ENCODE peak calls at places on chromosomes 12 and 14, in five cellular contexts. One of them, this sample, is unnamed. For H3K9me3 and H3K4me1, the result is how much of the 10 kb centered on the place peaks cover.

GRCh38 chr12:24903305-24904088 is 45.4 kb downstream of the BCAT1 start:
- DNase-seq in CD4-positive, alpha-beta memory T cell: no peak
- DNase-seq in transverse colon: no peak
- DNase-seq in CD8-positive, alpha-beta T cell: no peak
- DNase-seq in adrenal gland: no peak
- DNase-seq in this sample: peak

GRCh38 chr12:14393736-14394135 is 28.3 kb downstream of the ATF7IP start:
- DNase-seq in CD4-positive, alpha-beta memory T cell: no peak
- DNase-seq in transverse colon: no peak
- DNase-seq in CD8-positive, alpha-beta T cell: no peak
- DNase-seq in adrenal gland: no peak
- DNase-seq in this sample: no peak

GRCh38 chr14:26872510-26872909 is 274.7 kb upstream of the NOVA1 start:
- DNase-seq in CD4-positive, alpha-beta memory T cell: no peak
- DNase-seq in transverse colon: peak
- DNase-seq in CD8-positive, alpha-beta T cell: no peak
- DNase-seq in adrenal gland: no peak
- DNase-seq in this sample: no peak

GRCh38 chr12:20404576-20405346 is 36.4 kb downstream of the PDE3A start:
- DNase-seq in CD4-positive, alpha-beta memory T cell: no peak
- DNase-seq in transverse colon: peak
- DNase-seq in CD8-positive, alpha-beta T cell: no peak
- DNase-seq in adrenal gland: peak
- DNase-seq in this sample: no peak

GRCh38 chr12:51371295-51371953 is 19.8 kb downstream of the GALNT6 start:
- DNase-seq in CD4-positive, alpha-beta memory T cell: no peak
- DNase-seq in transverse colon: peak
- DNase-seq in CD8-positive, alpha-beta T cell: no peak
- DNase-seq in adrenal gland: peak
- DNase-seq in this sample: no peak

GRCh38 chr14:72904840-72905561 is 11.1 kb upstream of the DPF3 start:
- DNase-seq in CD4-positive, alpha-beta memory T cell: peak
- DNase-seq in transverse colon: peak
- DNase-seq in CD8-positive, alpha-beta T cell: peak
- DNase-seq in adrenal gland: peak
- DNase-seq in this sample: peak

GRCh38 chr12:68042212-68042699 is 53.0 kb downstream of the IFNG-AS1 start:
- DNase-seq in CD4-positive, alpha-beta memory T cell: no peak
- DNase-seq in transverse colon: no peak
- DNase-seq in CD8-positive, alpha-beta T cell: peak
- DNase-seq in adrenal gland: no peak
- DNase-seq in this sample: peak

GRCh38 chr14:29710015-29710414 is 217.6 kb downstream of the PRKD1 start:
- DNase-seq in CD4-positive, alpha-beta memory T cell: no peak
- DNase-seq in transverse colon: no peak
- DNase-seq in CD8-positive, alpha-beta T cell: no peak
- DNase-seq in adrenal gland: no peak
- DNase-seq in this sample: no peak

GRCh38 chr12:87866602-87867292 is 162.5 kb downstream of the C12orf50 start:
- DNase-seq in CD4-positive, alpha-beta memory T cell: no peak
- DNase-seq in transverse colon: no peak
- DNase-seq in CD8-positive, alpha-beta T cell: no peak
- DNase-seq in adrenal gland: no peak
- DNase-seq in this sample: no peak

GRCh38 chr12:105280966-105281693 is 45.2 kb upstream of the APPL2 start:
- DNase-seq in CD4-positive, alpha-beta memory T cell: no peak
- DNase-seq in transverse colon: no peak
- DNase-seq in CD8-positive, alpha-beta T cell: no peak
- DNase-seq in adrenal gland: no peak
- DNase-seq in this sample: no peak

GRCh38 chr12:48329199-48329939 is 21.4 kb downstream of the ZNF641 start:
- DNase-seq in CD4-positive, alpha-beta memory T cell: no peak
- DNase-seq in transverse colon: no peak
- DNase-seq in CD8-positive, alpha-beta T cell: no peak
- DNase-seq in adrenal gland: no peak
- DNase-seq in this sample: no peak

GRCh38 chr12:53174881-53175491 is 5.5 kb upstream of the ZNF740 start:
- DNase-seq in CD4-positive, alpha-beta memory T cell: no peak
- DNase-seq in transverse colon: no peak
- DNase-seq in CD8-positive, alpha-beta T cell: no peak
- DNase-seq in adrenal gland: peak
- DNase-seq in this sample: no peak

GRCh38 chr14:22403286-22403685 is 185.7 kb downstream of the DAD1 start:
- DNase-seq in CD4-positive, alpha-beta memory T cell: no peak
- DNase-seq in transverse colon: no peak
- DNase-seq in CD8-positive, alpha-beta T cell: no peak
- DNase-seq in adrenal gland: no peak
- DNase-seq in this sample: no peak

GRCh38 chr14:70057519-70058136 is 131.1 kb downstream of the SLC8A3 start:
- DNase-seq in CD4-positive, alpha-beta memory T cell: no peak
- DNase-seq in transverse colon: no peak
- DNase-seq in CD8-positive, alpha-beta T cell: no peak
- DNase-seq in adrenal gland: no peak
- DNase-seq in this sample: no peak

GRCh38 chr12:25319233-25319984 is 68.7 kb upstream of the KRAS start:
- DNase-seq in CD4-positive, alpha-beta memory T cell: no peak
- DNase-seq in transverse colon: no peak
- DNase-seq in CD8-positive, alpha-beta T cell: no peak
- DNase-seq in adrenal gland: no peak
- DNase-seq in this sample: no peak

GRCh38 chr14:61150851-61151250 is 130.3 kb downstream of the TMEM30B start:
- DNase-seq in CD4-positive, alpha-beta memory T cell: no peak
- DNase-seq in transverse colon: no peak
- DNase-seq in CD8-positive, alpha-beta T cell: no peak
- DNase-seq in adrenal gland: no peak
- DNase-seq in this sample: no peak

GRCh38 chr12:93127582-93128331 is 198.7 kb upstream of the EEA1 start:
- DNase-seq in CD4-positive, alpha-beta memory T cell: no peak
- DNase-seq in transverse colon: peak
- DNase-seq in CD8-positive, alpha-beta T cell: no peak
- DNase-seq in adrenal gland: peak
- DNase-seq in this sample: no peak

GRCh38 chr14:93171366-93171765 is 13.3 kb downstream of the MOAP1 start:
- DNase-seq in CD4-positive, alpha-beta memory T cell: no peak
- DNase-seq in transverse colon: no peak
- DNase-seq in CD8-positive, alpha-beta T cell: no peak
- DNase-seq in adrenal gland: peak
- DNase-seq in this sample: no peak

GRCh38 chr12:14435627-14436026 is 70.1 kb downstream of the ATF7IP start:
- DNase-seq in CD4-positive, alpha-beta memory T cell: no peak
- DNase-seq in transverse colon: no peak
- DNase-seq in CD8-positive, alpha-beta T cell: no peak
- DNase-seq in adrenal gland: no peak
- DNase-seq in this sample: no peak

GRCh38 chr12:32301216-32301615 is 98.1 kb upstream of the FGD4 start:
- DNase-seq in CD4-positive, alpha-beta memory T cell: no peak
- DNase-seq in transverse colon: no peak
- DNase-seq in CD8-positive, alpha-beta T cell: no peak
- DNase-seq in adrenal gland: no peak
- DNase-seq in this sample: no peak

GRCh38 chr12:71441836-71442566 is 2.4 kb downstream of the LGR5 start:
- DNase-seq in CD4-positive, alpha-beta memory T cell: no peak
- DNase-seq in transverse colon: no peak
- DNase-seq in CD8-positive, alpha-beta T cell: no peak
- DNase-seq in adrenal gland: no peak
- DNase-seq in this sample: no peak

GRCh38 chr12:76556373-76556772 is 3.2 kb downstream of the OSBPL8 start:
- DNase-seq in CD4-positive, alpha-beta memory T cell: peak
- DNase-seq in transverse colon: no peak
- DNase-seq in CD8-positive, alpha-beta T cell: no peak
- DNase-seq in adrenal gland: no peak
- DNase-seq in this sample: peak

GRCh38 chr12:105451211-105451610 is 120.7 kb downstream of the C12orf75 start:
- DNase-seq in CD4-positive, alpha-beta memory T cell: no peak
- DNase-seq in transverse colon: no peak
- DNase-seq in CD8-positive, alpha-beta T cell: no peak
- DNase-seq in adrenal gland: no peak
- DNase-seq in this sample: no peak

GRCh38 chr12:171743-172705 is 41.9 kb downstream of the SLC6A12 start:
- DNase-seq in CD4-positive, alpha-beta memory T cell: no peak
- DNase-seq in transverse colon: peak
- DNase-seq in CD8-positive, alpha-beta T cell: no peak
- DNase-seq in adrenal gland: no peak
- DNase-seq in this sample: no peak

GRCh38 chr12:42987216-42987631 is 397.7 kb upstream of the PRICKLE1 start:
- DNase-seq in CD4-positive, alpha-beta memory T cell: no peak
- DNase-seq in transverse colon: no peak
- DNase-seq in CD8-positive, alpha-beta T cell: no peak
- DNase-seq in adrenal gland: no peak
- DNase-seq in this sample: no peak

GRCh38 chr12:793037-793436 is 40.7 kb downstream of the WNK1 start:
- DNase-seq in CD4-positive, alpha-beta memory T cell: no peak
- DNase-seq in transverse colon: no peak
- DNase-seq in CD8-positive, alpha-beta T cell: no peak
- DNase-seq in adrenal gland: no peak
- DNase-seq in this sample: no peak

GRCh38 chr12:57886590-57887363 is 40.2 kb upstream of the CTDSP2 start:
- DNase-seq in CD4-positive, alpha-beta memory T cell: no peak
- DNase-seq in transverse colon: no peak
- DNase-seq in CD8-positive, alpha-beta T cell: no peak
- DNase-seq in adrenal gland: no peak
- DNase-seq in this sample: no peak

GRCh38 chr12:124317400-124317799 is 22.5 kb downstream of the RFLNA start:
- DNase-seq in CD4-positive, alpha-beta memory T cell: no peak
- DNase-seq in transverse colon: no peak
- DNase-seq in CD8-positive, alpha-beta T cell: no peak
- DNase-seq in adrenal gland: no peak
- DNase-seq in this sample: no peak

GRCh38 chr12:65918057-65918456 is 93.8 kb downstream of the HMGA2 start:
- DNase-seq in CD4-positive, alpha-beta memory T cell: peak
- DNase-seq in transverse colon: no peak
- DNase-seq in CD8-positive, alpha-beta T cell: no peak
- DNase-seq in adrenal gland: no peak
- DNase-seq in this sample: peak

DNA sequence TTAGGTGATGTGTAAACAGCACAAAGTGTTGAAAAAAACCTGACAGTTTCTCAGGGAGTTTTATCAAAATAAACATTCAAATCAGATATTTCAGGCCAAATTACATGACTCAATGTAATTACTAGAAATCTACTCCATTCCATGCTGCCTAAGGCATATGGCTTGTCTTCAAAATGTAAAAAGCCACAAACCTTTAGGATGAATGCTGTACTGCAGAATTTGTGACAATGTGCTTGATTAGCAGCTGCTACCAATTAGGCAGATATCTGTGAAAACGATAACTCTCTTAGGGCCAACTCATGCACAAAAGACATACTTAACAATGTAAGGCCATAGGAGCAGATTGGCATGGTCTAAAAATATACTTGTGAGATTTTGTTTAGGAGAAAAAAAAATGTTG is 267.0 kb downstream of the DACT1 start:
- DNase-seq in CD4-positive, alpha-beta memory T cell: no peak
- DNase-seq in transverse colon: no peak
- DNase-seq in CD8-positive, alpha-beta T cell: no peak
- DNase-seq in adrenal gland: no peak
- DNase-seq in this sample: no peak
- H3K9me3 ChIP-seq in CD4-positive, alpha-beta memory T cell: under half
- H3K9me3 ChIP-seq in transverse colon: under half
- H3K9me3 ChIP-seq in CD8-positive, alpha-beta T cell: under half
- H3K9me3 ChIP-seq in adrenal gland: under half
- H3K9me3 ChIP-seq in this sample: under half

DNA sequence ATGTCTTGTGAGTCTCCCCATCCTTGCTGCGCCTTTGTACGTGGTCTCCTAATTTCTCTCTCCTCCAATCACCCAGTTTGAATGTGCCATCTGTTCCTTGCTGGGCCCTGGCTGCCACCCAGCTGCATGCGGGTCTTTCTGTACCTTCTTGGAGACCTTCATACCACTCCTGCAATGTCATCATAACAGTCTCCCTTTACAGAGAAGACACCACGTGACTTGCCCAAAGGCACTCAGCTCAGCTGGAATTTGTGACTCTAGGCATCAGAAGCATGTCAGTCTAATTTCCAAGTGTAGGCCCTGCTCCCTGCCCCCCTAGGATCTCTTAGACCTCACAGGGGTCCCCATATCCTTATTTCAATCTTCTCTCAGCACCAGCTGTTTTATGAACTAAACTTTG is 284.2 kb downstream of the TTC8 start:
- DNase-seq in CD4-positive, alpha-beta memory T cell: no peak
- DNase-seq in transverse colon: no peak
- DNase-seq in CD8-positive, alpha-beta T cell: no peak
- DNase-seq in adrenal gland: no peak
- DNase-seq in this sample: no peak
- H3K4me1 ChIP-seq in CD4-positive, alpha-beta memory T cell: under half
- H3K4me1 ChIP-seq in transverse colon: under half
- H3K4me1 ChIP-seq in CD8-positive, alpha-beta T cell: under half
- H3K4me1 ChIP-seq in adrenal gland: under half
- H3K4me1 ChIP-seq in this sample: under half

DNA sequence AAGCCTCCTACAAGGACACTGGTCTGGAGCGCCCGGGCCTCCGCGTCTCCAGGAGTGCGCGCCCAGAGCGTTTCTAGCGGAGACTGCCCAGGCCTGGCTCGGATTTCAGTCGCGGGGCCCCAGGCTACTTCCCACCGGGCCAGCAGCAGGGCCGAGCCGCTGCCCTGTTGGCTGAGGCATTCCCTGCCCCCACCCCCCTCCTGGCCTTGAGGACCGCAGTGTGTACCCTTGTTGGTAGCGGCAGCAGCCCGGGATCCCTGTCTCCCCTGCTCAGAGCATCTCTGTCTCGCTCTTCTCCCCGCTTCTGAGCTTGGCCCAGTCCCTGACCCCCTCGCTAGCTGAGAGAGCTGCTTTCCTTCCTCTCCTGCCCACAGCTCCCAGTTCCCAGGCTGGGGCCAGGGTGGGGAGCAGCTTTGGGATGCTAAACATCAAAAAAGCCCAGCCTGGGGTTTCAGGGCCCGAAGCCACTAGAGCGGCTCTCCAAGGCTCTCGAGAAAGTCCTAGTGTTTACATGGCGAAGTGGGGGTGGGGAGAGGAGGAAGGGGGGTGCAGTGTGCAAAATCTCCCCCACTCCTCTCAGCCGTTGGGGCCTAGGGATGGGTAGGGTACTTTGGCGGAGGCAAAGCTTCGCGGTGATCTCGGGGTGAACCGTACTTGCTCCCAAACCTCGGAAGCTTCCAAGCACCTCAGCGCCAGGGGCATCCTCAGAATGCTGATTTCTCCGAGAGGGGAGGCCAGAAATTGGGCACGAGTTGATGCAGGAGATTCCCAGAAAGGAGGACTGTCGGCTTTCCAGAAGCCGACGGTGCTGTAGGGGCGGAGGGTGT is 6.4 kb downstream of the NKX2-1 start:
- DNase-seq in CD4-positive, alpha-beta memory T cell: no peak
- DNase-seq in transverse colon: no peak
- DNase-seq in CD8-positive, alpha-beta T cell: no peak
- DNase-seq in adrenal gland: no peak
- DNase-seq in this sample: no peak
- H3K9me3 ChIP-seq in CD4-positive, alpha-beta memory T cell: under half
- H3K9me3 ChIP-seq in transverse colon: under half
- H3K9me3 ChIP-seq in CD8-positive, alpha-beta T cell: under half
- H3K9me3 ChIP-seq in adrenal gland: under half
- H3K9me3 ChIP-seq in this sample: under half

DNA sequence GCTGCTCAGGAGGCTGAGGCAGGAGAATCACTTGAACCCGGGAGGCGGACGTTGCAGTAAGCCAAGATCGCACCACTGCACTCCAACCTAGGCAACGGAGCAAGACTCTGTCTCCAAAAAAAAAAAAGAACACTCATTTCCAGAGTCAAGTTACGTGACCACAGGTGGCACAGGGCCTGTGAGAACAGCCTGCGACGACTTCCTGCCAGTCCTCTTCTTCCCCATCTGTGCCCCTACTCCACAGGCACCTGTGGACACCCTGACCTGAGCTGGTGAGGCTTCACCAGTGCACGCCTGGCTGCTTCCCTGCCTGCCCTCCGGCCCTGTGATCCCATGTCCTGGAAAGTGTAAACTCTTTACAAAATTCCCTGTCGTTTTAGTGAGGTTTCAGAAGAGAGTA is 77.7 kb downstream of the PPP2R5C start:
- DNase-seq in CD4-positive, alpha-beta memory T cell: peak
- DNase-seq in transverse colon: peak
- DNase-seq in CD8-positive, alpha-beta T cell: no peak
- DNase-seq in adrenal gland: no peak
- DNase-seq in this sample: peak
- H3K4me1 ChIP-seq in CD4-positive, alpha-beta memory T cell: half or more
- H3K4me1 ChIP-seq in transverse colon: under half
- H3K4me1 ChIP-seq in CD8-positive, alpha-beta T cell: half or more
- H3K4me1 ChIP-seq in adrenal gland: half or more
- H3K4me1 ChIP-seq in this sample: half or more